ENCODE peak calls at places on chromosomes 12 and 14, in five cellular contexts. G, H, Q, T and J are unnamed samples.
A peak's percentile ranks its signal among the peaks of the same experiment; 100 is the strongest.

GRCh38 chr12:105493091-105493615 is 162.7 kb downstream of the C12orf75 start:
- DNase-seq in G (no peak), H (no peak), Q (no peak), T (no peak), J (no peak)

GRCh38 chr14:78178071-78178470 is 7.9 kb downstream of the NRXN3 start:
- DNase-seq in H (no peak), Q (peak; percentile 6), G (no peak), T (peak; percentile 54), J (no peak)

GRCh38 chr14:71169028-71169427 is 261.8 kb downstream of the PCNX1 start:
- DNase-seq in T (no peak), G (no peak), H (no peak), Q (no peak), J (no peak)

GRCh38 chr12:126083931-126084330 is 1018.7 kb downstream of the AACS start:
- DNase-seq in Q (no peak), H (no peak), T (no peak), G (no peak), J (no peak)

GRCh38 chr14:99148861-99149610 is 123.0 kb downstream of the BCL11B start:
- DNase-seq in G (no peak), H (no peak), T (peak; percentile 66), Q (no peak), J (no peak)

GRCh38 chr14:93894992-93895391 is 32.2 kb upstream of the FAM181A start:
- DNase-seq in G (no peak), H (no peak), Q (no peak), T (no peak), J (no peak)

GRCh38 chr14:105389976-105390848 is 8.1 kb upstream of the TEX22 start:
- DNase-seq in Q (no peak), H (no peak), G (no peak), T (no peak), J (no peak)

GRCh38 chr12:84807249-84807648 is 105.3 kb downstream of the SLC6A15 start:
- DNase-seq in H (no peak), Q (peak; percentile 80), G (no peak), T (no peak), J (peak; percentile 64)

GRCh38 chr12:96431067-96431466 is 30.8 kb upstream of the CDK17 start:
- DNase-seq in G (no peak), H (no peak), T (no peak), Q (no peak), J (no peak)

GRCh38 chr12:17335487-17335886 is 729.5 kb upstream of the LMO3 start:
- DNase-seq in Q (no peak), G (no peak), T (no peak), H (no peak), J (no peak)
- TF ChIP-seq CTCF in Q (no peak), G (no peak), T (no peak), H (no peak), J (no peak)

DNA sequence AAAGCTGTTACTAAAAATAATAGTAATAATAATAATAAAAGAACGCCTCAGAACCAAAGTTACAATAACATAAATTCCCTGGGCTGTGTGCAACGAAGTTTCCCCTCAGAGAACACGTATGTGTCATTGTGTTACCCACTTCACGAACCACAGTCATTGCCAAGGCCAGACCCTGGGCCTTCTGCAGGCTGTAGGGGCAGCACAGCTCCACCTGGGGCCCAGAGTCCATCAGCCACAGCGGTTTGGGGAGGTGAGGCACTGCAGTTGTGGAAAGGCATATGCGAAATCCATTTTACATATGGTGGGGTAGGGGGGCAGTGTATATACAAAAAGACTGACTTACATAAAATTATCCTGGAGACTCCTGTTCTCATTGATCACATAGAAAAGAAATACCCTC is 56.1 kb downstream of the ESR2 start:
- DNase-seq in H (no peak), Q (no peak), T (no peak), G (no peak), J (no peak)
- TF ChIP-seq CTCF in H (no peak), Q (no peak), T (no peak), G (no peak), J (no peak)

GRCh38 chr14:100434033-100434601 is 111.0 kb downstream of the SLC25A47 start:
- DNase-seq in G (no peak), H (no peak), Q (no peak), T (no peak), J (no peak)

GRCh38 chr14:100433428-100433814 is 110.3 kb downstream of the SLC25A47 start:
- DNase-seq in T (no peak), Q (peak; percentile 20), H (no peak), G (no peak), J (peak; percentile 54)

GRCh38 chr14:100436745-100437406 is 113.7 kb downstream of the SLC25A47 start:
- DNase-seq in H (no peak), T (peak; percentile 45), G (no peak), Q (no peak), J (no peak)

GRCh38 chr14:100434911-100435455 is 111.8 kb downstream of the SLC25A47 start:
- DNase-seq in G (no peak), T (peak; percentile 61), Q (no peak), H (no peak), J (no peak)

DNA sequence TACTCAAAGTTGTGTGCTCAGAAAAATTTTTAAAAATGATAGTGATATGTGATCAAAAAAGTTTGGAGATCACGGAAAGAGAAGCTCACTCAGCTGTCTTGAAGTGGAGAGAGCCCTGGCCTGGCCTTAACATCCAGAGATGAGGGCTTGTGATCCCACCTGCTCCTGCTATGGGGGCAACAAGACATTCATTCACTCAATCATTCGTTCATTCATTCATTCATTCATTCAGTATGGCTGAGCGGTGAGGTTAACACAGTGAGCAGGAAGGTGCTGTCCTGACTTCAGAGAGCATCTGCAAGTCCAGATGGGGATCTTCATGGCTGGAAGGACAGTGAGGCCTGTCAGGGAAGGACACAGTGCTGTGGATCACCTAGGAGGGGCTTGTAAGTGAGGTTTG is 112.3 kb downstream of the SLC25A47 start:
- DNase-seq in T (no peak), H (no peak), G (no peak), Q (no peak), J (no peak)
- TF ChIP-seq CTCF in T (no peak), H (no peak), G (no peak), Q (no peak), J (no peak)

GRCh38 chr12:10031771-10032175 is 1.3 kb downstream of the CLEC9A start:
- DNase-seq in H (peak; percentile 44), Q (peak; percentile 81), T (no peak), G (no peak), J (peak; percentile 91)

GRCh38 chr12:10030446-10030845 is at the start of gene CLEC9A:
- DNase-seq in Q (no peak), T (no peak), G (no peak), H (no peak), J (no peak)

GRCh38 chr12:10031318-10031717 is 836 bp downstream of the CLEC9A start:
- DNase-seq in T (no peak), Q (no peak), H (no peak), G (no peak), J (peak; percentile 54)

GRCh38 chr12:10033783-10034381 is 3.4 kb downstream of the CLEC9A start:
- DNase-seq in Q (peak; percentile 27), T (no peak), H (no peak), G (no peak), J (peak; percentile 32)
- TF ChIP-seq CTCF in Q (peak; percentile 31), T (no peak), H (peak; percentile 80), G (peak; percentile 25), J (peak; percentile 45)

GRCh38 chr12:24948452-24948815 is 467 bp downstream of the BCAT1 start:
- DNase-seq in H (no peak), G (no peak), Q (peak; percentile 23), T (no peak), J (peak; percentile 28)
- TF ChIP-seq CTCF in H (no peak), G (no peak), Q (no peak), T (no peak), J (no peak)